ENCODE peak calls at places on chromosome 2, in four cellular contexts. P, W, H and L are unnamed samples.
A peak's percentile ranks its signal among the peaks of the same experiment; 100 is the strongest.

GRCh38 chr2:11749646-11750349 is 3.4 kb downstream of the LPIN1 start:
- DNase-seq in P (no peak), W (peak; percentile 19), H (no peak), L (no peak)

GRCh38 chr2:131584380-131584779 is 56.7 kb downstream of the CCDC74A start:
- DNase-seq in P (no peak), W (no peak), H (no peak), L (no peak)

GRCh38 chr2:121386707-121387106 is 101.7 kb upstream of the TFCP2L1 start:
- DNase-seq in P (no peak), W (no peak), H (no peak), L (no peak)

GRCh38 chr2:143176606-143177005 is 47.4 kb downstream of the ARHGAP15 start:
- DNase-seq in P (no peak), W (peak; percentile 6), H (no peak), L (no peak)

GRCh38 chr2:112229365-112229764 is 25.5 kb downstream of the ZC3H8 start:
- DNase-seq in P (no peak), W (no peak), H (no peak), L (no peak)

GRCh38 chr2:124261456-124261855 is 236.4 kb downstream of the CNTNAP5 start:
- DNase-seq in P (no peak), W (no peak), H (no peak), L (no peak)

GRCh38 chr2:185187421-185187820 is 551.2 kb upstream of the FSIP2 start:
- DNase-seq in P (no peak), W (no peak), H (no peak), L (no peak)

GRCh38 chr2:190563109-190563508 is 28.6 kb upstream of the NEMP2 start:
- DNase-seq in P (peak; percentile 46), W (no peak), H (no peak), L (peak; percentile 58)

GRCh38 chr2:237152361-237152760 is 66.7 kb downstream of the COPS8 start:
- DNase-seq in P (no peak), W (no peak), H (no peak), L (no peak)

GRCh38 chr2:61470965-61471904 is at the start of gene USP34:
- DNase-seq in P (peak; percentile 90), W (peak; percentile 92), H (peak; percentile 92), L (peak; percentile 88)

GRCh38 chr2:19119326-19120001 is 239.0 kb downstream of the OSR1 start:
- DNase-seq in P (no peak), W (no peak), H (no peak), L (no peak)

GRCh38 chr2:46569061-46569560 is 89.7 kb downstream of the TMEM247 start:
- DNase-seq in P (no peak), W (no peak), H (no peak), L (no peak)

GRCh38 chr2:231318436-231318835 is 77.1 kb upstream of the B3GNT7 start:
- DNase-seq in P (no peak), W (no peak), H (no peak), L (no peak)

GRCh38 chr2:197219636-197220035 is 90.9 kb downstream of the ANKRD44 start:
- DNase-seq in P (no peak), W (no peak), H (no peak), L (no peak)

GRCh38 chr2:157032019-157032418 is 225.5 kb upstream of the GALNT5 start:
- DNase-seq in P (no peak), W (no peak), H (no peak), L (no peak)

GRCh38 chr2:214193943-214194342 is 216.9 kb upstream of the VWC2L start:
- DNase-seq in P (no peak), W (no peak), H (no peak), L (no peak)

GRCh38 chr2:230660294-230661060 is 52.2 kb upstream of the CAB39 start:
- DNase-seq in P (peak; percentile 41), W (peak; percentile 53), H (no peak), L (peak; percentile 63)

GRCh38 chr2:40315684-40316083 is 136.2 kb downstream of the SLC8A1 start:
- DNase-seq in P (no peak), W (no peak), H (no peak), L (no peak)

GRCh38 chr2:240491483-240491882 is 56.0 kb downstream of the GPC1 start:
- DNase-seq in P (no peak), W (no peak), H (no peak), L (no peak)

GRCh38 chr2:177651833-177652232 is 259.3 kb downstream of the AGPS start:
- DNase-seq in P (no peak), W (no peak), H (no peak), L (no peak)

GRCh38 chr2:53422979-53423378 is 344.6 kb upstream of the CHAC2 start:
- DNase-seq in P (no peak), W (no peak), H (no peak), L (no peak)

GRCh38 chr2:54454922-54455583 is 1.1 kb upstream of the SPTBN1 start:
- DNase-seq in P (no peak), W (no peak), H (no peak), L (no peak)

GRCh38 chr2:20012032-20012281 is 511 bp downstream of the MATN3 start:
- DNase-seq in P (no peak), W (no peak), H (no peak), L (no peak)

GRCh38 chr2:236980961-236981360 is 104.7 kb upstream of the COPS8 start:
- DNase-seq in P (no peak), W (no peak), H (no peak), L (no peak)

GRCh38 chr2:218022851-218023530 is 20.2 kb upstream of the TNS1 start:
- DNase-seq in P (no peak), W (no peak), H (no peak), L (no peak)

GRCh38 chr2:239385096-239386000 is 15.5 kb downstream of the HDAC4 start:
- DNase-seq in P (no peak), W (no peak), H (no peak), L (no peak)

GRCh38 chr2:43539991-43540860 is 55.6 kb downstream of the THADA start:
- DNase-seq in P (no peak), W (no peak), H (no peak), L (no peak)

GRCh38 chr2:10923965-10924364 is 12.2 kb downstream of the KCNF1 start:
- DNase-seq in P (no peak), W (no peak), H (no peak), L (no peak)